ENCODE peak calls at places on chromosome 9, in ten cellular contexts. One of them, this sample, is unnamed.

GRCh38 chr9:5269249-5269715 is 35.2 kb downstream of the RLN2 start:
- DNase-seq in C1 segment of cervical spinal cord: no peak
- DNase-seq in hippocampal formation: no peak
- DNase-seq in neural crest cell: no peak
- DNase-seq in left cardiac atrium: no peak
- DNase-seq in head of caudate nucleus: no peak
- DNase-seq in stimulated activated CD4-positive, alpha-beta T cell treated with anti-CD3 and anti-CD28 coated beads, Interleukin-12 subunit alpha, Interleukin-12 subunit beta, amount 100 ng/mL, for 4 hours: no peak
- DNase-seq in iPS-NIHi11: peak; percentile 53
- DNase-seq in ecto neural progenitor cell: no peak
- DNase-seq in A549: no peak
- DNase-seq in this sample: no peak

GRCh38 chr9:135087899-135088347 is 455 bp downstream of the OLFM1 start:
- DNase-seq in C1 segment of cervical spinal cord: no peak
- DNase-seq in hippocampal formation: no peak
- DNase-seq in neural crest cell: no peak
- DNase-seq in left cardiac atrium: no peak
- DNase-seq in head of caudate nucleus: no peak
- DNase-seq in stimulated activated CD4-positive, alpha-beta T cell treated with anti-CD3 and anti-CD28 coated beads, Interleukin-12 subunit alpha, Interleukin-12 subunit beta, amount 100 ng/mL, for 4 hours: no peak
- DNase-seq in iPS-NIHi11: no peak
- DNase-seq in ecto neural progenitor cell: no peak
- DNase-seq in A549: no peak
- DNase-seq in this sample: no peak

GRCh38 chr9:126131066-126132010 is 195.3 kb upstream of the MVB12B start:
- DNase-seq in C1 segment of cervical spinal cord: no peak
- DNase-seq in hippocampal formation: no peak
- DNase-seq in neural crest cell: no peak
- DNase-seq in left cardiac atrium: no peak
- DNase-seq in head of caudate nucleus: peak; percentile 22
- DNase-seq in stimulated activated CD4-positive, alpha-beta T cell treated with anti-CD3 and anti-CD28 coated beads, Interleukin-12 subunit alpha, Interleukin-12 subunit beta, amount 100 ng/mL, for 4 hours: no peak
- DNase-seq in iPS-NIHi11: no peak
- DNase-seq in ecto neural progenitor cell: peak; percentile 37
- DNase-seq in A549: no peak
- DNase-seq in this sample: peak; percentile 47

GRCh38 chr9:14399736-14400657 is 86.1 kb upstream of the NFIB start:
- DNase-seq in C1 segment of cervical spinal cord: no peak
- DNase-seq in hippocampal formation: peak; percentile 62
- DNase-seq in neural crest cell: no peak
- DNase-seq in left cardiac atrium: no peak
- DNase-seq in head of caudate nucleus: no peak
- DNase-seq in stimulated activated CD4-positive, alpha-beta T cell treated with anti-CD3 and anti-CD28 coated beads, Interleukin-12 subunit alpha, Interleukin-12 subunit beta, amount 100 ng/mL, for 4 hours: no peak
- DNase-seq in iPS-NIHi11: no peak
- DNase-seq in ecto neural progenitor cell: no peak
- DNase-seq in A549: no peak
- DNase-seq in this sample: no peak

GRCh38 chr9:91474656-91475055 is 51.0 kb upstream of the NFIL3 start:
- DNase-seq in C1 segment of cervical spinal cord: no peak
- DNase-seq in hippocampal formation: no peak
- DNase-seq in neural crest cell: no peak
- DNase-seq in left cardiac atrium: no peak
- DNase-seq in head of caudate nucleus: no peak
- DNase-seq in stimulated activated CD4-positive, alpha-beta T cell treated with anti-CD3 and anti-CD28 coated beads, Interleukin-12 subunit alpha, Interleukin-12 subunit beta, amount 100 ng/mL, for 4 hours: no peak
- DNase-seq in iPS-NIHi11: no peak
- DNase-seq in ecto neural progenitor cell: no peak
- DNase-seq in A549: no peak
- DNase-seq in this sample: no peak

GRCh38 chr9:76018244-76018643 is 127.8 kb downstream of the PCSK5 start:
- DNase-seq in C1 segment of cervical spinal cord: no peak
- DNase-seq in hippocampal formation: no peak
- DNase-seq in neural crest cell: no peak
- DNase-seq in left cardiac atrium: no peak
- DNase-seq in head of caudate nucleus: no peak
- DNase-seq in stimulated activated CD4-positive, alpha-beta T cell treated with anti-CD3 and anti-CD28 coated beads, Interleukin-12 subunit alpha, Interleukin-12 subunit beta, amount 100 ng/mL, for 4 hours: no peak
- DNase-seq in iPS-NIHi11: no peak
- DNase-seq in ecto neural progenitor cell: no peak
- DNase-seq in A549: no peak
- DNase-seq in this sample: no peak

GRCh38 chr9:90774682-90775081 is 26.9 kb upstream of the SYK start:
- DNase-seq in C1 segment of cervical spinal cord: no peak
- DNase-seq in hippocampal formation: no peak
- DNase-seq in neural crest cell: no peak
- DNase-seq in left cardiac atrium: no peak
- DNase-seq in head of caudate nucleus: no peak
- DNase-seq in stimulated activated CD4-positive, alpha-beta T cell treated with anti-CD3 and anti-CD28 coated beads, Interleukin-12 subunit alpha, Interleukin-12 subunit beta, amount 100 ng/mL, for 4 hours: no peak
- DNase-seq in iPS-NIHi11: no peak
- DNase-seq in ecto neural progenitor cell: no peak
- DNase-seq in A549: no peak
- DNase-seq in this sample: no peak

GRCh38 chr9:132769895-132770774 is 99.9 kb downstream of the GTF3C4 start:
- DNase-seq in C1 segment of cervical spinal cord: peak; percentile 49
- DNase-seq in hippocampal formation: no peak
- DNase-seq in neural crest cell: peak; percentile 35
- DNase-seq in left cardiac atrium: peak; percentile 75
- DNase-seq in head of caudate nucleus: peak; percentile 67
- DNase-seq in stimulated activated CD4-positive, alpha-beta T cell treated with anti-CD3 and anti-CD28 coated beads, Interleukin-12 subunit alpha, Interleukin-12 subunit beta, amount 100 ng/mL, for 4 hours: peak; percentile 62
- DNase-seq in iPS-NIHi11: peak; percentile 85
- DNase-seq in ecto neural progenitor cell: peak; percentile 79
- DNase-seq in A549: peak; percentile 26
- DNase-seq in this sample: peak; percentile 11

GRCh38 chr9:112034216-112034611 is 137.6 kb downstream of the UGCG start:
- DNase-seq in C1 segment of cervical spinal cord: no peak
- DNase-seq in hippocampal formation: no peak
- DNase-seq in neural crest cell: no peak
- DNase-seq in left cardiac atrium: no peak
- DNase-seq in head of caudate nucleus: peak; percentile 25
- DNase-seq in stimulated activated CD4-positive, alpha-beta T cell treated with anti-CD3 and anti-CD28 coated beads, Interleukin-12 subunit alpha, Interleukin-12 subunit beta, amount 100 ng/mL, for 4 hours: no peak
- DNase-seq in iPS-NIHi11: no peak
- DNase-seq in ecto neural progenitor cell: no peak
- DNase-seq in A549: no peak
- DNase-seq in this sample: no peak

GRCh38 chr9:136648746-136649145 is 14.0 kb upstream of the EGFL7 start:
- DNase-seq in C1 segment of cervical spinal cord: no peak
- DNase-seq in hippocampal formation: no peak
- DNase-seq in neural crest cell: no peak
- DNase-seq in left cardiac atrium: peak; percentile 86
- DNase-seq in head of caudate nucleus: no peak
- DNase-seq in stimulated activated CD4-positive, alpha-beta T cell treated with anti-CD3 and anti-CD28 coated beads, Interleukin-12 subunit alpha, Interleukin-12 subunit beta, amount 100 ng/mL, for 4 hours: no peak
- DNase-seq in iPS-NIHi11: no peak
- DNase-seq in ecto neural progenitor cell: no peak
- DNase-seq in A549: no peak
- DNase-seq in this sample: no peak

GRCh38 chr9:127776195-127776918 is 2.1 kb downstream of the SH2D3C start:
- DNase-seq in C1 segment of cervical spinal cord: peak; percentile 37
- DNase-seq in hippocampal formation: no peak
- DNase-seq in neural crest cell: no peak
- DNase-seq in left cardiac atrium: no peak
- DNase-seq in head of caudate nucleus: peak; percentile 64
- DNase-seq in stimulated activated CD4-positive, alpha-beta T cell treated with anti-CD3 and anti-CD28 coated beads, Interleukin-12 subunit alpha, Interleukin-12 subunit beta, amount 100 ng/mL, for 4 hours: peak; percentile 59
- DNase-seq in iPS-NIHi11: no peak
- DNase-seq in ecto neural progenitor cell: no peak
- DNase-seq in A549: no peak
- DNase-seq in this sample: no peak

This sample was measured in NCI-H345.